ENCODE peak calls at places on chromosomes 13 and 19, in ten cellular contexts. One of them, this sample, is unnamed.

GRCh38 chr13:51804295-51805172 is 571 bp upstream of the DHRS12 start:
- DNase-seq in stimulated activated CD4-positive, alpha-beta T cell treated with anti-CD3 and anti-CD28 coated beads, Interleukin-4, amount 100 ng/mL, for 24 hours: peak; percentile 56
- DNase-seq in PC-9: no peak
- DNase-seq in right atrium auricular region: no peak
- DNase-seq in Right ventricle myocardium superior: no peak
- DNase-seq in AG08395: no peak
- DNase-seq in stimulated activated CD8-positive, alpha-beta memory T cell treated with anti-CD3 and anti-CD28 coated beads, Interleukin-7, amount 100 ng/mL, for 1 hour: no peak
- DNase-seq in NT2/D1: no peak
- DNase-seq in pancreas: peak; percentile 71
- DNase-seq in HT-29: no peak
- DNase-seq in this sample: no peak

GRCh38 chr19:30492581-30492980 is 120.4 kb downstream of the ZNF536 start:
- DNase-seq in stimulated activated CD4-positive, alpha-beta T cell treated with anti-CD3 and anti-CD28 coated beads, Interleukin-4, amount 100 ng/mL, for 24 hours: no peak
- DNase-seq in PC-9: no peak
- DNase-seq in right atrium auricular region: no peak
- DNase-seq in Right ventricle myocardium superior: no peak
- DNase-seq in AG08395: no peak
- DNase-seq in stimulated activated CD8-positive, alpha-beta memory T cell treated with anti-CD3 and anti-CD28 coated beads, Interleukin-7, amount 100 ng/mL, for 1 hour: no peak
- DNase-seq in NT2/D1: no peak
- DNase-seq in pancreas: no peak
- DNase-seq in HT-29: no peak
- DNase-seq in this sample: no peak

GRCh38 chr13:98313023-98313937 is 136.2 kb upstream of the RNF113B start:
- DNase-seq in stimulated activated CD4-positive, alpha-beta T cell treated with anti-CD3 and anti-CD28 coated beads, Interleukin-4, amount 100 ng/mL, for 24 hours: no peak
- DNase-seq in PC-9: no peak
- DNase-seq in right atrium auricular region: no peak
- DNase-seq in Right ventricle myocardium superior: no peak
- DNase-seq in AG08395: no peak
- DNase-seq in stimulated activated CD8-positive, alpha-beta memory T cell treated with anti-CD3 and anti-CD28 coated beads, Interleukin-7, amount 100 ng/mL, for 1 hour: no peak
- DNase-seq in NT2/D1: no peak
- DNase-seq in pancreas: peak; percentile 73
- DNase-seq in HT-29: peak; percentile 89
- DNase-seq in this sample: no peak

GRCh38 chr13:97133955-97134354 is 88.2 kb upstream of the MBNL2 start:
- DNase-seq in stimulated activated CD4-positive, alpha-beta T cell treated with anti-CD3 and anti-CD28 coated beads, Interleukin-4, amount 100 ng/mL, for 24 hours: no peak
- DNase-seq in PC-9: peak; percentile 92
- DNase-seq in right atrium auricular region: no peak
- DNase-seq in Right ventricle myocardium superior: no peak
- DNase-seq in AG08395: no peak
- DNase-seq in stimulated activated CD8-positive, alpha-beta memory T cell treated with anti-CD3 and anti-CD28 coated beads, Interleukin-7, amount 100 ng/mL, for 1 hour: no peak
- DNase-seq in NT2/D1: no peak
- DNase-seq in pancreas: no peak
- DNase-seq in HT-29: peak; percentile 81
- DNase-seq in this sample: no peak

GRCh38 chr13:29800687-29801086 is 49.7 kb downstream of the UBL3 start:
- DNase-seq in stimulated activated CD4-positive, alpha-beta T cell treated with anti-CD3 and anti-CD28 coated beads, Interleukin-4, amount 100 ng/mL, for 24 hours: no peak
- DNase-seq in PC-9: no peak
- DNase-seq in right atrium auricular region: no peak
- DNase-seq in Right ventricle myocardium superior: no peak
- DNase-seq in AG08395: no peak
- DNase-seq in stimulated activated CD8-positive, alpha-beta memory T cell treated with anti-CD3 and anti-CD28 coated beads, Interleukin-7, amount 100 ng/mL, for 1 hour: no peak
- DNase-seq in NT2/D1: no peak
- DNase-seq in pancreas: no peak
- DNase-seq in HT-29: no peak
- DNase-seq in this sample: no peak

GRCh38 chr13:87234981-87235380 is 436.2 kb upstream of the SLITRK5 start:
- DNase-seq in stimulated activated CD4-positive, alpha-beta T cell treated with anti-CD3 and anti-CD28 coated beads, Interleukin-4, amount 100 ng/mL, for 24 hours: no peak
- DNase-seq in PC-9: no peak
- DNase-seq in right atrium auricular region: no peak
- DNase-seq in Right ventricle myocardium superior: no peak
- DNase-seq in AG08395: no peak
- DNase-seq in stimulated activated CD8-positive, alpha-beta memory T cell treated with anti-CD3 and anti-CD28 coated beads, Interleukin-7, amount 100 ng/mL, for 1 hour: no peak
- DNase-seq in NT2/D1: no peak
- DNase-seq in pancreas: no peak
- DNase-seq in HT-29: no peak
- DNase-seq in this sample: no peak

GRCh38 chr19:41860419-41861097 is 503 bp downstream of the RPS19 start:
- DNase-seq in stimulated activated CD4-positive, alpha-beta T cell treated with anti-CD3 and anti-CD28 coated beads, Interleukin-4, amount 100 ng/mL, for 24 hours: peak; percentile 46
- DNase-seq in PC-9: no peak
- DNase-seq in right atrium auricular region: no peak
- DNase-seq in Right ventricle myocardium superior: peak; percentile 65
- DNase-seq in AG08395: no peak
- DNase-seq in stimulated activated CD8-positive, alpha-beta memory T cell treated with anti-CD3 and anti-CD28 coated beads, Interleukin-7, amount 100 ng/mL, for 1 hour: no peak
- DNase-seq in NT2/D1: no peak
- DNase-seq in pancreas: no peak
- DNase-seq in HT-29: peak; percentile 48
- DNase-seq in this sample: no peak

GRCh38 chr13:57653229-57653994 is 21.9 kb downstream of the PCDH17 start:
- DNase-seq in stimulated activated CD4-positive, alpha-beta T cell treated with anti-CD3 and anti-CD28 coated beads, Interleukin-4, amount 100 ng/mL, for 24 hours: no peak
- DNase-seq in PC-9: no peak
- DNase-seq in right atrium auricular region: no peak
- DNase-seq in Right ventricle myocardium superior: no peak
- DNase-seq in AG08395: no peak
- DNase-seq in stimulated activated CD8-positive, alpha-beta memory T cell treated with anti-CD3 and anti-CD28 coated beads, Interleukin-7, amount 100 ng/mL, for 1 hour: no peak
- DNase-seq in NT2/D1: no peak
- DNase-seq in pancreas: no peak
- DNase-seq in HT-29: no peak
- DNase-seq in this sample: no peak

GRCh38 chr19:49921871-49922755 is 6.9 kb upstream of the ATF5 start:
- DNase-seq in stimulated activated CD4-positive, alpha-beta T cell treated with anti-CD3 and anti-CD28 coated beads, Interleukin-4, amount 100 ng/mL, for 24 hours: no peak
- DNase-seq in PC-9: no peak
- DNase-seq in right atrium auricular region: no peak
- DNase-seq in Right ventricle myocardium superior: no peak
- DNase-seq in AG08395: peak; percentile 87
- DNase-seq in stimulated activated CD8-positive, alpha-beta memory T cell treated with anti-CD3 and anti-CD28 coated beads, Interleukin-7, amount 100 ng/mL, for 1 hour: no peak
- DNase-seq in NT2/D1: no peak
- DNase-seq in pancreas: no peak
- DNase-seq in HT-29: no peak
- DNase-seq in this sample: no peak

GRCh38 chr13:105464249-105464648 is 1071.2 kb downstream of the EFNB2 start:
- DNase-seq in stimulated activated CD4-positive, alpha-beta T cell treated with anti-CD3 and anti-CD28 coated beads, Interleukin-4, amount 100 ng/mL, for 24 hours: no peak
- DNase-seq in PC-9: peak; percentile 51
- DNase-seq in right atrium auricular region: no peak
- DNase-seq in Right ventricle myocardium superior: no peak
- DNase-seq in AG08395: no peak
- DNase-seq in stimulated activated CD8-positive, alpha-beta memory T cell treated with anti-CD3 and anti-CD28 coated beads, Interleukin-7, amount 100 ng/mL, for 1 hour: no peak
- DNase-seq in NT2/D1: no peak
- DNase-seq in pancreas: no peak
- DNase-seq in HT-29: no peak
- DNase-seq in this sample: no peak

GRCh38 chr19:20321139-20321656 is 154.2 kb downstream of the ZNF486 start:
- DNase-seq in stimulated activated CD4-positive, alpha-beta T cell treated with anti-CD3 and anti-CD28 coated beads, Interleukin-4, amount 100 ng/mL, for 24 hours: no peak
- DNase-seq in PC-9: no peak
- DNase-seq in right atrium auricular region: no peak
- DNase-seq in Right ventricle myocardium superior: no peak
- DNase-seq in AG08395: no peak
- DNase-seq in stimulated activated CD8-positive, alpha-beta memory T cell treated with anti-CD3 and anti-CD28 coated beads, Interleukin-7, amount 100 ng/mL, for 1 hour: no peak
- DNase-seq in NT2/D1: no peak
- DNase-seq in pancreas: no peak
- DNase-seq in HT-29: no peak
- DNase-seq in this sample: no peak

GRCh38 chr13:86185107-86185506 is 385.9 kb upstream of the SLITRK6 start:
- DNase-seq in stimulated activated CD4-positive, alpha-beta T cell treated with anti-CD3 and anti-CD28 coated beads, Interleukin-4, amount 100 ng/mL, for 24 hours: no peak
- DNase-seq in PC-9: no peak
- DNase-seq in right atrium auricular region: no peak
- DNase-seq in Right ventricle myocardium superior: no peak
- DNase-seq in AG08395: no peak
- DNase-seq in stimulated activated CD8-positive, alpha-beta memory T cell treated with anti-CD3 and anti-CD28 coated beads, Interleukin-7, amount 100 ng/mL, for 1 hour: no peak
- DNase-seq in NT2/D1: no peak
- DNase-seq in pancreas: no peak
- DNase-seq in HT-29: no peak
- DNase-seq in this sample: no peak

GRCh38 chr19:27971071-27971470 is 1241.9 kb downstream of the UQCRFS1 start:
- DNase-seq in stimulated activated CD4-positive, alpha-beta T cell treated with anti-CD3 and anti-CD28 coated beads, Interleukin-4, amount 100 ng/mL, for 24 hours: no peak
- DNase-seq in PC-9: no peak
- DNase-seq in right atrium auricular region: no peak
- DNase-seq in Right ventricle myocardium superior: no peak
- DNase-seq in AG08395: peak; percentile 44
- DNase-seq in stimulated activated CD8-positive, alpha-beta memory T cell treated with anti-CD3 and anti-CD28 coated beads, Interleukin-7, amount 100 ng/mL, for 1 hour: no peak
- DNase-seq in NT2/D1: peak; percentile 81
- DNase-seq in pancreas: no peak
- DNase-seq in HT-29: no peak
- DNase-seq in this sample: no peak

GRCh38 chr19:8373867-8374813 is 10.2 kb downstream of the ANGPTL4 start:
- DNase-seq in stimulated activated CD4-positive, alpha-beta T cell treated with anti-CD3 and anti-CD28 coated beads, Interleukin-4, amount 100 ng/mL, for 24 hours: no peak
- DNase-seq in PC-9: no peak
- DNase-seq in right atrium auricular region: peak; percentile 84
- DNase-seq in Right ventricle myocardium superior: peak; percentile 70
- DNase-seq in AG08395: no peak
- DNase-seq in stimulated activated CD8-positive, alpha-beta memory T cell treated with anti-CD3 and anti-CD28 coated beads, Interleukin-7, amount 100 ng/mL, for 1 hour: no peak
- DNase-seq in NT2/D1: no peak
- DNase-seq in pancreas: no peak
- DNase-seq in HT-29: no peak
- DNase-seq in this sample: no peak

This sample was measured in Panc1.